ENCODE peak calls at places on chromosomes 4 and X, in eight cellular contexts. A is heart right ventricle; Y is A549; O is activated CD8-positive, alpha-beta memory T cell treated with anti-CD3 and anti-CD28 coated beads, Interleukin-2, amount 10 ng/mL, durations not matched to agents 7 days and 5 days; M is right cardiac atrium; C is esophagus mucosa; X is right lobe of liver; D is Right ventricle myocardium superior. R is an unnamed sample.

GRCh38 chr4:74886490-74886889 is 46.4 kb upstream of the PARM1 start:
- ATAC-seq in D (no peak), M (no peak), O (no peak), Y (no peak), X (no peak), A (no peak), C (peak), R (no peak)

GRCh38 chrX:10166731-10167149 is 10.0 kb downstream of the CLCN4 start:
- ATAC-seq in A (peak), Y (no peak), C (no peak), X (peak), O (peak), M (peak), D (peak), R (no peak)

GRCh38 chr4:57043304-57044251 is 64.9 kb downstream of the POLR2B start:
- ATAC-seq in A (peak), Y (peak), M (peak), X (peak), C (peak), O (no peak), D (peak), R (no peak)

GRCh38 chr4:52868138-52868537 is 6.0 kb downstream of the RASL11B start:
- ATAC-seq in A (peak), X (peak), C (no peak), D (peak), Y (no peak), O (no peak), M (peak), R (peak)

GRCh38 chrX:133819546-133819945 is 165.8 kb downstream of the GPC3 start:
- ATAC-seq in C (no peak), D (no peak), Y (no peak), X (no peak), O (no peak), A (no peak), M (no peak), R (no peak)

GRCh38 chrX:65667157-65667502 is 324 bp upstream of the MSN start:
- ATAC-seq in O (no peak), X (no peak), C (no peak), D (no peak), M (no peak), A (no peak), Y (no peak), R (no peak)

GRCh38 chr4:15400911-15401671 is 26.7 kb upstream of the C1QTNF7 start:
- ATAC-seq in O (peak), X (peak), M (peak), C (peak), A (peak), D (peak), Y (no peak), R (peak)

GRCh38 chrX:53303195-53303594 is 21.8 kb upstream of the IQSEC2 start:
- ATAC-seq in D (no peak), Y (no peak), C (no peak), O (no peak), A (no peak), X (no peak), M (no peak), R (no peak)

GRCh38 chr4:84938316-84938715 is 28.2 kb downstream of the WDFY3 start:
- ATAC-seq in A (peak), Y (no peak), D (peak), C (no peak), X (peak), M (peak), O (no peak), R (peak)

GRCh38 chr4:123479944-123480343 is 83.3 kb downstream of the SPRY1 start:
- ATAC-seq in X (peak), M (no peak), A (no peak), D (no peak), O (no peak), C (peak), Y (no peak), R (no peak)

GRCh38 chrX:68694429-68695205 is 47.2 kb downstream of the STARD8 start:
- ATAC-seq in Y (no peak), M (peak), A (no peak), D (no peak), O (peak), C (peak), X (peak), R (no peak)

GRCh38 chr4:123455360-123455759 is 58.8 kb downstream of the SPRY1 start:
- ATAC-seq in C (no peak), M (no peak), X (no peak), Y (no peak), D (peak), A (no peak), O (no peak), R (no peak)

GRCh38 chr4:51831133-51831532 is 11.8 kb upstream of the DCUN1D4 start:
- ATAC-seq in M (peak), C (peak), A (no peak), Y (no peak), O (peak), D (peak), X (peak), R (peak)

GRCh38 chr4:15690020-15690809 is 8.6 kb downstream of the FAM200B start:
- ATAC-seq in X (peak), D (peak), M (peak), Y (peak), C (no peak), O (no peak), A (peak), R (peak)

GRCh38 chr4:56787380-56787779 is 34.1 kb downstream of the SPINK2 start:
- ATAC-seq in C (no peak), X (peak), D (peak), A (peak), M (peak), O (no peak), Y (no peak), R (no peak)

GRCh38 chr4:118798658-118799057 is 37.3 kb downstream of the SEC24D start:
- ATAC-seq in X (no peak), A (no peak), Y (no peak), M (no peak), D (no peak), O (no peak), C (no peak), R (peak)

GRCh38 chr4:57103051-57103450 is 7.1 kb downstream of the IGFBP7 start:
- ATAC-seq in M (peak), X (peak), D (peak), C (no peak), A (peak), Y (no peak), O (no peak), R (no peak)

GRCh38 chr4:128381748-128382559 is 94.3 kb upstream of the PGRMC2 start:
- ATAC-seq in O (no peak), X (no peak), D (no peak), C (peak), Y (no peak), A (no peak), M (no peak), R (no peak)

GRCh38 chr4:102715057-102715456 is 45.7 kb downstream of the MANBA start:
- ATAC-seq in C (no peak), M (no peak), Y (no peak), X (no peak), A (peak), D (no peak), O (no peak), R (no peak)

GRCh38 chr4:88674565-88674964 is 23.1 kb downstream of the NAP1L5 start:
- ATAC-seq in A (no peak), O (no peak), X (no peak), D (no peak), Y (no peak), C (no peak), M (no peak), R (peak)

GRCh38 chrX:148914783-148915182 is 414.4 kb downstream of the AFF2 start:
- ATAC-seq in O (no peak), C (no peak), M (no peak), A (no peak), D (no peak), Y (no peak), X (no peak), R (no peak)

GRCh38 chr4:74423101-74423500 is 21.8 kb upstream of the AREG start:
- ATAC-seq in D (peak), A (peak), Y (peak), M (peak), X (peak), O (no peak), C (no peak), R (no peak)

GRCh38 chr4:22463179-22463578 is 52.7 kb downstream of the ADGRA3 start:
- ATAC-seq in O (no peak), M (no peak), X (peak), C (no peak), A (no peak), Y (no peak), D (no peak), R (no peak)

GRCh38 chrX:39427492-39428289 is 626.4 kb downstream of the MID1IP1 start:
- ATAC-seq in C (no peak), A (no peak), X (no peak), O (peak), M (no peak), Y (peak), D (no peak), R (peak)

GRCh38 chr4:145047151-145047550 is 50.8 kb downstream of the ANAPC10 start:
- ATAC-seq in M (no peak), O (no peak), A (no peak), C (no peak), D (no peak), X (no peak), Y (no peak), R (no peak)

GRCh38 chr4:178296669-178297068 is 854.4 kb upstream of the AGA start:
- ATAC-seq in O (no peak), A (no peak), X (peak), M (no peak), D (no peak), C (no peak), Y (no peak), R (no peak)

GRCh38 chr4:185263419-185263818 is 54.0 kb downstream of the SNX25 start:
- ATAC-seq in D (no peak), A (no peak), M (no peak), O (no peak), Y (no peak), C (no peak), X (no peak), R (no peak)

GRCh38 chr4:152674359-152674758 is 5.4 kb downstream of the TMEM154 start:
- ATAC-seq in X (no peak), Y (no peak), O (no peak), M (no peak), C (no peak), A (no peak), D (no peak), R (no peak)

GRCh38 chr4:89267392-89267791 is 40.2 kb downstream of the GPRIN3 start:
- ATAC-seq in D (peak), X (no peak), Y (no peak), A (peak), C (no peak), M (peak), O (no peak), R (no peak)

R was measured in SK-N-SH treated with all-trans-retinoic acid at 6 μM for 48 hours.